ENCODE peak calls at places on chromosomes 4 and X, in ten cellular contexts. M is fibroblast of the aortic adventitia, X is RKO, I is T-helper 2 cell, Q is cardiac fibroblast, W is ELR, L is lower lobe of right lung, D is MG63, Y is fibroblast of lung, N is Peyer's patch. Z is an unnamed sample.
A peak's percentile ranks its signal among the peaks of the same experiment; 100 is the strongest.

GRCh38 chr4:125735107-125735506 is 420.4 kb downstream of the FAT4 start:
- DNase-seq in M (peak; percentile 93), X (peak; percentile 74), I (no peak), Q (peak; percentile 96), W (peak; percentile 92), L (no peak), D (peak; percentile 72), Y (peak; percentile 84), N (no peak), Z (no peak)

GRCh38 chrX:15853586-15854079 is 980 bp downstream of the AP1S2 start:
- DNase-seq in M (no peak), X (peak; percentile 69), I (no peak), Q (no peak), W (peak; percentile 51), L (no peak), D (no peak), Y (peak; percentile 4), N (no peak), Z (no peak)

GRCh38 chr4:15398732-15399131 is 29.1 kb upstream of the C1QTNF7 start:
- DNase-seq in M (no peak), X (no peak), I (no peak), Q (no peak), W (no peak), L (no peak), D (no peak), Y (no peak), N (no peak), Z (no peak)

GRCh38 chrX:49877397-49878101 is 1.7 kb upstream of the USP27X start:
- DNase-seq in M (no peak), X (no peak), I (no peak), Q (no peak), W (no peak), L (no peak), D (no peak), Y (no peak), N (no peak), Z (no peak)

GRCh38 chr4:73407227-73407673 is 3.2 kb downstream of the ALB start:
- DNase-seq in M (no peak), X (no peak), I (no peak), Q (no peak), W (no peak), L (no peak), D (no peak), Y (no peak), N (no peak), Z (no peak)

GRCh38 chrX:119230850-119231249 is 5.2 kb upstream of the PGRMC1 start:
- DNase-seq in M (no peak), X (no peak), I (no peak), Q (no peak), W (peak; percentile 0), L (no peak), D (no peak), Y (no peak), N (no peak), Z (no peak)

GRCh38 chr4:39363773-39364393 is 2.3 kb downstream of the RFC1 start:
- DNase-seq in M (no peak), X (no peak), I (no peak), Q (no peak), W (no peak), L (no peak), D (no peak), Y (no peak), N (no peak), Z (no peak)

GRCh38 chr4:144712775-144713174 is 66.8 kb downstream of the HHIP start:
- DNase-seq in M (peak; percentile 68), X (no peak), I (no peak), Q (peak; percentile 43), W (peak; percentile 63), L (no peak), D (no peak), Y (peak; percentile 63), N (no peak), Z (no peak)

GRCh38 chrX:118528089-118528753 is 32.6 kb downstream of the DOCK11 start:
- DNase-seq in M (no peak), X (no peak), I (peak; percentile 16), Q (no peak), W (no peak), L (no peak), D (no peak), Y (no peak), N (peak; percentile 59), Z (no peak)

GRCh38 chr4:89549907-89550306 is 242.3 kb upstream of the GPRIN3 start:
- DNase-seq in M (peak; percentile 41), X (no peak), I (no peak), Q (peak; percentile 75), W (peak; percentile 65), L (no peak), D (no peak), Y (peak; percentile 94), N (no peak), Z (no peak)

GRCh38 chr4:185096032-185096653 is 46.9 kb upstream of the SLC25A4 start:
- DNase-seq in M (peak; percentile 69), X (peak; percentile 62), I (no peak), Q (peak; percentile 65), W (peak; percentile 61), L (no peak), D (no peak), Y (peak; percentile 69), N (no peak), Z (peak; percentile 18)

GRCh38 chrX:120793098-120793497 is 82.6 kb downstream of the CT47B1 start:
- DNase-seq in M (no peak), X (no peak), I (no peak), Q (no peak), W (no peak), L (no peak), D (no peak), Y (no peak), N (no peak), Z (no peak)

GRCh38 chr4:123930971-123931370 is 534.4 kb downstream of the SPRY1 start:
- DNase-seq in M (peak; percentile 31), X (no peak), I (no peak), Q (peak; percentile 37), W (no peak), L (no peak), D (no peak), Y (peak; percentile 29), N (no peak), Z (no peak)

GRCh38 chr4:175542787-175543186 is 269.3 kb downstream of the GPM6A start:
- DNase-seq in M (peak; percentile 44), X (no peak), I (no peak), Q (peak; percentile 4), W (no peak), L (no peak), D (peak; percentile 37), Y (peak; percentile 5), N (no peak), Z (no peak)

GRCh38 chr4:43453058-43453457 is 560.5 kb downstream of the GRXCR1 start:
- DNase-seq in M (no peak), X (no peak), I (no peak), Q (no peak), W (no peak), L (no peak), D (no peak), Y (no peak), N (no peak), Z (no peak)

GRCh38 chrX:148156986-148157385 is 175.8 kb downstream of the FMR1NB start:
- DNase-seq in M (no peak), X (no peak), I (no peak), Q (no peak), W (no peak), L (no peak), D (no peak), Y (no peak), N (no peak), Z (no peak)

GRCh38 chr4:88623097-88623496 is 30.8 kb downstream of the HERC3 start:
- DNase-seq in M (peak; percentile 76), X (peak; percentile 73), I (no peak), Q (peak; percentile 55), W (peak; percentile 96), L (no peak), D (peak; percentile 55), Y (peak; percentile 86), N (no peak), Z (no peak)

GRCh38 chrX:47078129-47079043 is at the start of gene RGN:
- DNase-seq in M (no peak), X (no peak), I (no peak), Q (no peak), W (no peak), L (no peak), D (peak; percentile 4), Y (peak; percentile 12), N (no peak), Z (no peak)

GRCh38 chrX:57595381-57595811 is 3.6 kb downstream of the ZXDB start:
- DNase-seq in M (peak; percentile 91), X (peak; percentile 94), I (no peak), Q (peak; percentile 85), W (peak; percentile 87), L (no peak), D (peak; percentile 15), Y (peak; percentile 83), N (no peak), Z (no peak)

GRCh38 chr4:100190643-100191600 is 654 bp upstream of the DDIT4L start:
- DNase-seq in M (peak; percentile 70), X (no peak), I (no peak), Q (peak; percentile 56), W (peak; percentile 37), L (no peak), D (peak; percentile 17), Y (peak; percentile 58), N (no peak), Z (no peak)

GRCh38 chr4:10582059-10582686 is 102.4 kb downstream of the CLNK start:
- DNase-seq in M (peak; percentile 81), X (peak; percentile 29), I (no peak), Q (peak; percentile 73), W (peak; percentile 65), L (no peak), D (peak; percentile 19), Y (peak; percentile 77), N (peak; percentile 33), Z (peak; percentile 20)